ENCODE peak calls at places on chromosomes 2 and 18, in four cellular contexts. One of them, this sample, is unnamed. For H3K9me3, the result is how much of the 10 kb centered on the place peaks cover.

GRCh38 chr2:160087854-160088745 is 25.7 kb upstream of the PLA2R1 start:
- DNase-seq in CD8-positive, alpha-beta T cell: no peak
- DNase-seq in upper lobe of right lung: no peak
- DNase-seq in lower lobe of right lung: no peak
- DNase-seq in this sample: no peak

GRCh38 chr2:156883828-156884615 is 373.5 kb upstream of the GALNT5 start:
- DNase-seq in CD8-positive, alpha-beta T cell: no peak
- DNase-seq in upper lobe of right lung: no peak
- DNase-seq in lower lobe of right lung: no peak
- DNase-seq in this sample: no peak

GRCh38 chr2:189599245-189599644 is 18.7 kb upstream of the SLC40A1 start:
- DNase-seq in upper lobe of right lung: no peak
- DNase-seq in lower lobe of right lung: no peak
- DNase-seq in CD8-positive, alpha-beta T cell: no peak
- DNase-seq in this sample: no peak

GRCh38 chr2:8172661-8173060 is 509.2 kb upstream of the ID2 start:
- DNase-seq in lower lobe of right lung: no peak
- DNase-seq in CD8-positive, alpha-beta T cell: no peak
- DNase-seq in upper lobe of right lung: no peak
- DNase-seq in this sample: no peak

GRCh38 chr2:3960106-3960505 is 256.7 kb downstream of the DCDC2C start:
- DNase-seq in lower lobe of right lung: no peak
- DNase-seq in CD8-positive, alpha-beta T cell: no peak
- DNase-seq in upper lobe of right lung: no peak
- DNase-seq in this sample: no peak

GRCh38 chr2:230657906-230658305 is 54.7 kb upstream of the CAB39 start:
- DNase-seq in lower lobe of right lung: no peak
- DNase-seq in CD8-positive, alpha-beta T cell: no peak
- DNase-seq in upper lobe of right lung: no peak
- DNase-seq in this sample: no peak

GRCh38 chr2:191968151-191968550 is 121.3 kb upstream of the CAVIN2 start:
- DNase-seq in upper lobe of right lung: no peak
- DNase-seq in lower lobe of right lung: no peak
- DNase-seq in CD8-positive, alpha-beta T cell: no peak
- DNase-seq in this sample: no peak

GRCh38 chr2:28102455-28102874 is 211.9 kb downstream of the BABAM2 start:
- DNase-seq in CD8-positive, alpha-beta T cell: no peak
- DNase-seq in upper lobe of right lung: no peak
- DNase-seq in lower lobe of right lung: no peak
- DNase-seq in this sample: no peak

GRCh38 chr2:25979006-25979405 is 3.3 kb downstream of the KIF3C start:
- DNase-seq in CD8-positive, alpha-beta T cell: no peak
- DNase-seq in lower lobe of right lung: no peak
- DNase-seq in upper lobe of right lung: no peak
- DNase-seq in this sample: no peak

GRCh38 chr2:161416633-161417427 is 733 bp downstream of the TBR1 start:
- DNase-seq in upper lobe of right lung: no peak
- DNase-seq in CD8-positive, alpha-beta T cell: no peak
- DNase-seq in lower lobe of right lung: no peak
- DNase-seq in this sample: no peak

GRCh38 chr2:81551040-81551634 is 1246.6 kb upstream of the LRRTM1 start:
- DNase-seq in CD8-positive, alpha-beta T cell: no peak
- DNase-seq in lower lobe of right lung: no peak
- DNase-seq in upper lobe of right lung: no peak
- DNase-seq in this sample: no peak

GRCh38 chr2:235966396-235966795 is 201.8 kb downstream of the GBX2 start:
- DNase-seq in CD8-positive, alpha-beta T cell: no peak
- DNase-seq in lower lobe of right lung: no peak
- DNase-seq in upper lobe of right lung: no peak
- DNase-seq in this sample: no peak

GRCh38 chr18:53698907-53699306 is 525.6 kb downstream of the MBD2 start:
- DNase-seq in upper lobe of right lung: no peak
- DNase-seq in CD8-positive, alpha-beta T cell: no peak
- DNase-seq in lower lobe of right lung: peak
- DNase-seq in this sample: no peak

GRCh38 chr2:158723921-158724802 is 71.0 kb upstream of the DAPL1 start:
- DNase-seq in lower lobe of right lung: no peak
- DNase-seq in upper lobe of right lung: no peak
- DNase-seq in CD8-positive, alpha-beta T cell: no peak
- DNase-seq in this sample: no peak

GRCh38 chr2:54589340-54590215 is 133.5 kb downstream of the SPTBN1 start:
- DNase-seq in upper lobe of right lung: no peak
- DNase-seq in CD8-positive, alpha-beta T cell: no peak
- DNase-seq in lower lobe of right lung: no peak
- DNase-seq in this sample: no peak

GRCh38 chr2:144836635-144837350 is 316.9 kb upstream of the ZEB2 start:
- DNase-seq in upper lobe of right lung: no peak
- DNase-seq in CD8-positive, alpha-beta T cell: no peak
- DNase-seq in lower lobe of right lung: no peak
- DNase-seq in this sample: no peak

GRCh38 chr2:157075924-157076323 is 181.6 kb upstream of the GALNT5 start:
- DNase-seq in upper lobe of right lung: no peak
- DNase-seq in CD8-positive, alpha-beta T cell: no peak
- DNase-seq in lower lobe of right lung: no peak
- DNase-seq in this sample: no peak

GRCh38 chr2:152336103-152336853 is 1.3 kb downstream of the FMNL2 start:
- DNase-seq in upper lobe of right lung: peak
- DNase-seq in lower lobe of right lung: peak
- DNase-seq in CD8-positive, alpha-beta T cell: no peak
- DNase-seq in this sample: no peak

GRCh38 chr2:217456016-217456415 is 546.8 kb downstream of the TNS1 start:
- DNase-seq in upper lobe of right lung: no peak
- DNase-seq in CD8-positive, alpha-beta T cell: no peak
- DNase-seq in lower lobe of right lung: no peak
- DNase-seq in this sample: no peak

GRCh38 chr2:229408356-229408755 is 137.3 kb upstream of the PID1 start:
- DNase-seq in lower lobe of right lung: no peak
- DNase-seq in CD8-positive, alpha-beta T cell: no peak
- DNase-seq in upper lobe of right lung: no peak
- DNase-seq in this sample: peak

GRCh38 chr2:199315299-199316179 is 142.2 kb downstream of the SATB2 start:
- DNase-seq in lower lobe of right lung: no peak
- DNase-seq in CD8-positive, alpha-beta T cell: no peak
- DNase-seq in upper lobe of right lung: no peak
- DNase-seq in this sample: no peak

GRCh38 chr2:176446718-176447414 is 177.6 kb downstream of the MTX2 start:
- DNase-seq in CD8-positive, alpha-beta T cell: no peak
- DNase-seq in upper lobe of right lung: no peak
- DNase-seq in lower lobe of right lung: no peak
- DNase-seq in this sample: no peak

GRCh38 chr2:124315221-124315880 is 290.3 kb downstream of the CNTNAP5 start:
- DNase-seq in CD8-positive, alpha-beta T cell: no peak
- DNase-seq in lower lobe of right lung: no peak
- DNase-seq in upper lobe of right lung: no peak
- DNase-seq in this sample: no peak

GRCh38 chr2:54967269-54967668 is 83.0 kb downstream of the RTN4 start:
- DNase-seq in upper lobe of right lung: no peak
- DNase-seq in lower lobe of right lung: no peak
- DNase-seq in CD8-positive, alpha-beta T cell: no peak
- DNase-seq in this sample: no peak

GRCh38 chr2:237450583-237450982 is 36.5 kb upstream of the MLPH start:
- DNase-seq in lower lobe of right lung: no peak
- DNase-seq in upper lobe of right lung: peak
- DNase-seq in CD8-positive, alpha-beta T cell: no peak
- DNase-seq in this sample: no peak

GRCh38 chr2:146634256-146635068 is 1210.4 kb upstream of the ACVR2A start:
- DNase-seq in CD8-positive, alpha-beta T cell: no peak
- DNase-seq in upper lobe of right lung: no peak
- DNase-seq in lower lobe of right lung: no peak
- DNase-seq in this sample: peak

DNA sequence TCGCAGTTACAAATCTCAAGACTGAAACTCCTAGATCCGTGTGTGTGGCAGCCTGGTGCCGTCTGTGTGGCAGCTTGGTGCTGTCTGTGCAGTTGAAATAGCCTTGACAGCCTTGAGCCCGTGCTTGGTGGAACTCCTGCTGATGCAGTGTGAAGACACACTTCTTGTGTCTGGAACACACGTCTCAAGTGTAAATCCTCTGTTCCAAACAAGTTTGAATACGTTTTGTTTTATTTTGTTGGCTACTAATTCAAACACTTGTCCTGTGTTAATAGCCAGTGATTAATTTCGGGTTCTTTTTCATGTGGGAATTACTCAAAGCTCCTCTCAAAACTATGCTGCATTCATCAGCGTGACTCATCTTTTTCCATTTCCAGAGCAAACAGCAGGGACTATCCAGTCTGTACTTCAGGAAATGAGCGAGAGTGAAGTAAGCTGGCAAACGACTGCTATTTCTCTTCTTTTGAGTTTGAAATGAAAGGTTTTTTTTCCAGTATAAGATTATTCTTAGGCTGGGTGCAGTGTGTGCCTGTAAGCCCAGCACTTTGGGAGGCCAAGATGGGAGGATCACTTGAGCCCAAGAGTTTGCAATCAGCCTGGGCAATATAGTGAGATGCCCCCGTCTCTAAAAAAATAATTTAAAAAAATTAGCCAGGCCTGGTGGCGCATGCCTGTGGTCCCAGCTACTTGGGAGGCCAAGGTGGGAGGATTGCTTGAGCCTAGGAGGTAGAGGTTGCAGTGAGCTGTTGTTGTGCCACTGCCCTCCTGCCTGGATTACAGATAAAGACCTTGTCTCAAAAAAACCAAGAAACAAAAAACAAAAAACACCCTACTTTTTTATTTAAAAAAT is 152.9 kb downstream of the SPP2 start:
- DNase-seq in CD8-positive, alpha-beta T cell: no peak
- DNase-seq in lower lobe of right lung: no peak
- DNase-seq in upper lobe of right lung: no peak
- DNase-seq in this sample: no peak
- H3K9me3 ChIP-seq in CD8-positive, alpha-beta T cell: under half
- H3K9me3 ChIP-seq in lower lobe of right lung: under half
- H3K9me3 ChIP-seq in upper lobe of right lung: under half
- H3K9me3 ChIP-seq in this sample: under half

DNA sequence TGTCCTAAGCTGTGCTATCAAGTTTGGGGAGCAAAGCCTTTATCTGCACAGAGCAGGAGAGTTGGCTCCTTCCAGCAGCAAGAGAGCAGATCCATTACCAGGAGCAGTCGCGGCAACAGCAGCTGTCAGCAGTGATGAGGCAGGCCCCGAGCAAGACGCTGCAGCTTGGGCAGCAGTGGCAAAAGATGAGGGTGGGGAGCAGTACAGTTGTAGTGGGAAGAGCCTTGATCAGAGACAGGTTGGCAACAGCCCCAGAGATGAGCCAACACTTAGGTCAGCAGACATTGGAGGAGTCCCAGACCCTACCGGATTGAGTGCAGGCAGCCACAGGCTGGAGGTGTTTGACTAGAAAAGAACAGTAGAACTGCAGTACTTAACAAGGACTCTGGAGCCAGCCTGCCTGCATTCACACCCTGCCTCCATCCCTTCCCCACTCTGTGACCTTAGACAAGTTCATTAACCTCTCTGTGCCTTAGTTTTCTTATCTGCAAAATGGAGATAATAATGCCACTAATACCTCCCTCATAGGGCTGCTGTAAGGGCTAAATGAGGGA is 117.1 kb upstream of the SERTAD2 start:
- DNase-seq in upper lobe of right lung: no peak
- DNase-seq in CD8-positive, alpha-beta T cell: no peak
- DNase-seq in lower lobe of right lung: no peak
- DNase-seq in this sample: no peak
- TF ChIP-seq CTCF in upper lobe of right lung: no peak
- TF ChIP-seq CTCF in CD8-positive, alpha-beta T cell: no peak
- TF ChIP-seq CTCF in lower lobe of right lung: no peak
- TF ChIP-seq CTCF in this sample: no peak

GRCh38 chr18:63177822-63178525 is 141.6 kb downstream of the BCL2 start:
- DNase-seq in upper lobe of right lung: no peak
- DNase-seq in CD8-positive, alpha-beta T cell: no peak
- DNase-seq in lower lobe of right lung: no peak
- DNase-seq in this sample: no peak
- H3K4me3 ChIP-seq in upper lobe of right lung: no peak
- H3K4me3 ChIP-seq in CD8-positive, alpha-beta T cell: no peak
- H3K4me3 ChIP-seq in lower lobe of right lung: no peak
- H3K4me3 ChIP-seq in this sample: no peak

GRCh38 chr2:6845312-6845711 is 20.4 kb downstream of the CMPK2 start:
- DNase-seq in upper lobe of right lung: no peak
- DNase-seq in lower lobe of right lung: no peak
- DNase-seq in CD8-positive, alpha-beta T cell: no peak
- DNase-seq in this sample: no peak
- H3K9me3 ChIP-seq in upper lobe of right lung: half or more
- H3K9me3 ChIP-seq in lower lobe of right lung: half or more
- H3K9me3 ChIP-seq in CD8-positive, alpha-beta T cell: under half
- H3K9me3 ChIP-seq in this sample: under half

DNA sequence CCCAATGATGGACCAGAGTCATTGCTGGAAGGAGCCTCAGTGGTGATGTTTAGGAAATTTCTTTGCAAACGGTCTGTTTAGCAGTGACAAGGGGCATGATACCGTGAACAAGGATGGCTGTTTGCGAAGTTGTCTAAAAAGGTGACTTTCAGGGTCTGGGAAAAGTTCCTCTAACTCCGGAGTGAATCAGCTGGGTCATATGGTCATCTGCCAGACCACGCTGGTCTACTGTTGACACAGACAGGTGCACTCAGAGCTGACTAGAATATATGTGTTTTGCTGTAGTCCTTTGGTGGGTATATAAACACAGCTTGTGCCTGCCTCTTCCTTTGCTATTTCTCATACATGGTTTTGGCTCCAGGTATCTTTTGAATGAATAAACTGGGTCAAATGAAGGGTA is 285.8 kb downstream of the TRIB2 start:
- DNase-seq in upper lobe of right lung: no peak
- DNase-seq in CD8-positive, alpha-beta T cell: no peak
- DNase-seq in lower lobe of right lung: no peak
- DNase-seq in this sample: no peak
- TF ChIP-seq CTCF in upper lobe of right lung: no peak
- TF ChIP-seq CTCF in CD8-positive, alpha-beta T cell: no peak
- TF ChIP-seq CTCF in lower lobe of right lung: no peak
- TF ChIP-seq CTCF in this sample: no peak

GRCh38 chr2:73383036-73383435 is 2.6 kb upstream of the ALMS1 start:
- DNase-seq in CD8-positive, alpha-beta T cell: no peak
- DNase-seq in lower lobe of right lung: no peak
- DNase-seq in upper lobe of right lung: no peak
- DNase-seq in this sample: no peak
- H3K4me3 ChIP-seq in CD8-positive, alpha-beta T cell: no peak
- H3K4me3 ChIP-seq in lower lobe of right lung: no peak
- H3K4me3 ChIP-seq in upper lobe of right lung: no peak
- H3K4me3 ChIP-seq in this sample: no peak

GRCh38 chr2:83705146-83705545 is 753.9 kb downstream of the SUCLG1 start:
- DNase-seq in CD8-positive, alpha-beta T cell: no peak
- DNase-seq in lower lobe of right lung: no peak
- DNase-seq in upper lobe of right lung: no peak
- DNase-seq in this sample: no peak

GRCh38 chr2:83703598-83703997 is 755.5 kb downstream of the SUCLG1 start:
- DNase-seq in CD8-positive, alpha-beta T cell: no peak
- DNase-seq in lower lobe of right lung: no peak
- DNase-seq in upper lobe of right lung: no peak
- DNase-seq in this sample: no peak
- H3K9me3 ChIP-seq in CD8-positive, alpha-beta T cell: under half
- H3K9me3 ChIP-seq in lower lobe of right lung: under half
- H3K9me3 ChIP-seq in upper lobe of right lung: under half
- H3K9me3 ChIP-seq in this sample: under half

DNA sequence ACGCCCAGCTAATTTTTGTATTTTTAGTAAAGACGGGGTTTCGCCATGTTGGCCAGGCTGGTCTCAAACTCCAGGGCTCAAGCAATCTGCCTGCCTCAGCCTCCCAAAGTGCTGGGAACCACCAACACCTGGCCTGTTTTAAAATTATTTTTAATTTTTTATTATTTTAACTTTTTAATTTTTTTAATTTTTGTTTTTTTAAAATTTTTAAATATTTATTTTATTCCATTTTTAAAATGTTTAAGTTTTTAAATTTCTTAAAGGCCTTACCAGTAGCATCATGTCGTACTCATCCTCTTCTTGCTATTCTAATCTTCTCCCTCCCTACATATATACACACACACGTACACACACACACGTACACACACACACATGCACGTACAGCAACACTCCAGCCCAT is 1.4 kb downstream of the LYG1 start:
- DNase-seq in upper lobe of right lung: no peak
- DNase-seq in lower lobe of right lung: no peak
- DNase-seq in CD8-positive, alpha-beta T cell: no peak
- DNase-seq in this sample: no peak
- TF ChIP-seq CTCF in upper lobe of right lung: no peak
- TF ChIP-seq CTCF in lower lobe of right lung: no peak
- TF ChIP-seq CTCF in CD8-positive, alpha-beta T cell: no peak
- TF ChIP-seq CTCF in this sample: no peak

This sample was measured in RWPE2.